ENCODE peak calls at places on chromosomes 2 and 18, in five cellular contexts. G is stomach, T is kidney epithelial cell, K is OCI-LY7, X is neural progenitor cell. H is an unnamed sample.
A peak's percentile ranks its signal among the peaks of the same experiment; 100 is the strongest.

GRCh38 chr2:113173563-113174368 is at the start of gene PSD4:
- DNase-seq in G (peak; percentile 59), T (no peak), K (peak; percentile 91), X (no peak), H (no peak)

GRCh38 chr2:176177580-176178270 is 10.7 kb upstream of the HOXD1 start:
- DNase-seq in G (no peak), T (no peak), K (no peak), X (peak; percentile 52), H (no peak)

GRCh38 chr2:207394203-207394741 is 135.5 kb upstream of the CREB1 start:
- DNase-seq in G (no peak), T (no peak), K (no peak), X (no peak), H (no peak)

GRCh38 chr2:85889648-85890281 is 975 bp upstream of the ST3GAL5 start:
- DNase-seq in G (no peak), T (no peak), K (no peak), X (peak; percentile 45), H (no peak)

GRCh38 chr2:108124733-108125132 is 115.0 kb upstream of the SULT1C3 start:
- DNase-seq in G (no peak), T (no peak), K (no peak), X (no peak), H (no peak)

GRCh38 chr2:207403950-207404349 is 125.8 kb upstream of the CREB1 start:
- DNase-seq in G (no peak), T (no peak), K (no peak), X (no peak), H (no peak)

GRCh38 chr2:229714080-229714735 is at the start of gene DNER:
- DNase-seq in G (peak; percentile 42), T (no peak), K (peak; percentile 11), X (peak; percentile 87), H (no peak)

GRCh38 chr2:8543412-8544167 is 138.3 kb upstream of the ID2 start:
- DNase-seq in G (peak; percentile 49), T (peak; percentile 49), K (peak; percentile 91), X (no peak), H (peak; percentile 36)

GRCh38 chr2:220648628-220649027 is 923.5 kb downstream of the EPHA4 start:
- DNase-seq in G (no peak), T (no peak), K (no peak), X (no peak), H (no peak)

GRCh38 chr2:2613279-2614199 is 282.5 kb upstream of the MYT1L start:
- DNase-seq in G (peak; percentile 79), T (peak; percentile 88), K (peak; percentile 82), X (peak; percentile 95), H (peak; percentile 5)

GRCh38 chr2:27398962-27399361 is 10.4 kb downstream of the PPM1G start:
- DNase-seq in G (no peak), T (no peak), K (no peak), X (no peak), H (no peak)

GRCh38 chr18:26386002-26386401 is 159.8 kb downstream of the TAF4B start:
- DNase-seq in G (no peak), T (no peak), K (no peak), X (no peak), H (peak; percentile 19)

GRCh38 chr2:234919711-234920110 is 32.1 kb upstream of the SH3BP4 start:
- DNase-seq in G (no peak), T (peak; percentile 38), K (no peak), X (no peak), H (no peak)

GRCh38 chr18:69612242-69612641 is 211.6 kb downstream of the DOK6 start:
- DNase-seq in G (no peak), T (no peak), K (no peak), X (no peak), H (no peak)

GRCh38 chr2:236194786-236195185 is 26.6 kb upstream of the GBX2 start:
- DNase-seq in G (no peak), T (no peak), K (no peak), X (no peak), H (no peak)

GRCh38 chr18:54223568-54224241 is 764 bp downstream of the MBD2 start:
- DNase-seq in G (peak; percentile 69), T (peak; percentile 70), K (peak; percentile 48), X (peak; percentile 47), H (peak; percentile 70)

GRCh38 chr18:62182220-62182619 is 4.6 kb downstream of the PIGN start:
- DNase-seq in G (no peak), T (no peak), K (peak; percentile 4), X (no peak), H (no peak)

GRCh38 chr2:235567842-235568241 is 74.0 kb downstream of the AGAP1 start:
- DNase-seq in G (no peak), T (no peak), K (no peak), X (no peak), H (no peak)

DNA sequence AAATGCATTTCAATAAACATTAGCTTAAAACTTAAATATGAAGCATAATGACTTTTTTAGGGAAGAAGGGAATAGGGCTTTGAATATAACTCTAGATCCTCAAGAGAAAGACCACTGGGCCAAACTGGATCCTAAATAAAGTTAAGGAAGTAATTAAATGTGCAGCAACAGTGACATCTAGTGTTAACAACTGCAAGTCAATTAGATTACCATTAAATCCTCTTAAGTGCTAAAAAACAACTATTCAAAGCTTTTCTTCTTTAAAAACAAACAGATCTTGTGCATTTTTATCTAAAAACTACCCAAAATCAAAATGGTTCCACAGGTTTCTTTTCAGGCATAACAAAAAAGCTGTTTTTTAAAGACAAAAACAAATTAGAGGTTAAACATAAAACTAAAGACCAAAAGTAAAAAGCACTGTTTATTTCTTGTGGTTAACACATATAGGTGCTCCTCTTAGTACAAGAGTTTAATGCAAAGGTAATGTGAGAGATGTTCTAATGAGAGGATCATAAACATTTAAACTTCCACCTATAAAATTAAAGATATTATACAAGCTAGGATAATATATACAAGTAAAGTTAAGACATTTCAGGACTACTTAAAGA is 111.4 kb downstream of the THADA start:
- DNase-seq in G (no peak), T (peak; percentile 53), K (peak; percentile 83), X (peak; percentile 82), H (peak; percentile 45)
- TF ChIP-seq CTCF in G (no peak), T (peak; percentile 33), K (peak; percentile 95), X (peak; percentile 83), H (peak; percentile 46)

DNA sequence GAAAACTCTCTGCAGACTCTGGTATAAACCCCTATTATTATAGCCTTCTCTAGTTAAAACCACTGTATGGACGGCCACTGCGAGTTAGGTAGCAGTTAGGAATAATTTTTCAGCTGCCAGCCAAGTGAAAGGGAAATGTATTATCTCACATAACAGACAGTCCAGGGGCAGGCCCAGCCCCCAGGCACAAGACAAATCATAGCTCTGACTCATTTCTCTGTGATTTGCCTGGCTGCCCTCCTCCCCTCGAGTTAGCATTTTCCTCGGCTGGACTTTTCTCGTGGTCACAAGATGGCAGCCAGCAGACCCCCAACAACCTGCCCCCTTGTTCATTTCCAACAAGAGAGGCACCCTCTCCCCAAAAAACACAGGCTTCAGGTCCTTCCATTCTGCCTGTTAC is 10.5 kb downstream of the VIT start:
- DNase-seq in G (no peak), T (no peak), K (no peak), X (no peak), H (no peak)
- H3K4me3 ChIP-seq in G (no peak overlapping the region), T (no peak overlapping the region), K (no peak overlapping the region), X (no peak overlapping the region), H (no peak overlapping the region)

GRCh38 chr2:6236317-6236716 is 544.1 kb downstream of the SOX11 start:
- DNase-seq in G (no peak), T (no peak), K (no peak), X (no peak), H (no peak)
- H3K36me3 ChIP-seq in G (no peaks in the 10 kb centered on the region), T (no peaks in the 10 kb centered on the region), K (no peaks in the 10 kb centered on the region), X (no peaks in the 10 kb centered on the region), H (no peaks in the 10 kb centered on the region)

GRCh38 chr2:208819190-208819589 is 412.6 kb downstream of the PTH2R start:
- DNase-seq in G (no peak), T (no peak), K (no peak), X (no peak), H (no peak)

DNA sequence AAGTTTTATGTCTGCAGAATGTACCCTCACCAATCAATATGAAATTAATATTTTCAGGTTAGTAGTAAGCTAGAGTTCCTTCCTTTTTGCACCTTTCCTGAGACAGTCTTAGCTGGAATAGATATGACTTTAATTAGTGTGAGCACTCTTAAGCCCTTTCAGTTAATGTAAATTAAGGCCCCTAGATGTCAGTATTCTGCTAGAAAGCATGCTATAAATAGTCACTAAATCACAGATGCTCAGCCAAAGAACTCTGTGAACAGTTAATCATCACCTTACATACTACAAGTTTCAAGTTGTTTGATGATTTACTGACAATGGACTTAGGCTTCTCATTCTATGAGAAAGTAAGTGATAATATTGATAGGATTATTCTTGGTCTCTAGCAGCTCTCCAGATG is 413.7 kb downstream of the PTH2R start:
- DNase-seq in G (no peak), T (peak; percentile 21), K (peak; percentile 4), X (peak; percentile 46), H (no peak)
- TF ChIP-seq CTCF in G (no peak), T (peak; percentile 28), K (peak; percentile 56), X (peak; percentile 54), H (no peak)

GRCh38 chr18:59571953-59572352 is 125.3 kb downstream of the CCBE1 start:
- DNase-seq in G (no peak), T (no peak), K (no peak), X (no peak), H (no peak)
- H3K4me3 ChIP-seq in G (no peak overlapping the region), T (no peak overlapping the region), K (no peak overlapping the region), X (no peak overlapping the region), H (no peak overlapping the region)

GRCh38 chr2:20135631-20136050 is 84.2 kb upstream of the LAPTM4A start:
- DNase-seq in G (peak; percentile 85), T (no peak), K (peak; percentile 55), X (peak; percentile 88), H (no peak)
- H3K36me3 ChIP-seq in G (no peaks in the 10 kb centered on the region), T (no peaks in the 10 kb centered on the region), K (no peaks in the 10 kb centered on the region), X (no peaks in the 10 kb centered on the region), H (no peaks in the 10 kb centered on the region)